ENCODE peak calls at places on chromosomes 3 and 15, in five cellular contexts. J, R, Y, N and V are unnamed samples.

GRCh38 chr3:122055215-122055614 is at the start of gene CD86:
- DNase-seq in Y (no peak), R (no peak), J (no peak), N (no peak), V (no peak)

GRCh38 chr3:86961297-86961696 is 29.7 kb downstream of the VGLL3 start:
- DNase-seq in Y (no peak), R (no peak), J (no peak), N (no peak), V (no peak)

GRCh38 chr3:160953681-160954080 is 151.5 kb downstream of the B3GALNT1 start:
- DNase-seq in Y (no peak), J (no peak), R (no peak), N (no peak), V (no peak)

GRCh38 chr3:194830401-194830800 is 144.7 kb downstream of the FAM43A start:
- DNase-seq in N (no peak), Y (no peak), R (no peak), J (no peak), V (no peak)

GRCh38 chr3:59820352-59820934 is 770.6 kb upstream of the CFAP20DC start:
- DNase-seq in Y (no peak), J (no peak), R (no peak), N (no peak), V (no peak)

GRCh38 chr3:143769663-143770062 is 78.6 kb downstream of the SLC9A9 start:
- DNase-seq in R (no peak), N (no peak), Y (no peak), J (no peak), V (no peak)

GRCh38 chr15:58146734-58147133 is 8.6 kb downstream of the AQP9 start:
- DNase-seq in J (no peak), R (no peak), N (no peak), Y (no peak), V (no peak)

GRCh38 chr15:70605606-70606410 is 157.6 kb downstream of the UACA start:
- DNase-seq in J (no peak), R (no peak), N (no peak), Y (no peak), V (no peak)

GRCh38 chr3:78268716-78269668 is 1229.1 kb downstream of the ROBO2 start:
- DNase-seq in J (no peak), Y (no peak), N (no peak), R (no peak), V (no peak)

GRCh38 chr15:88563638-88564037 is 17.2 kb upstream of the DET1 start:
- DNase-seq in N (no peak), J (no peak), R (no peak), Y (no peak), V (no peak)

GRCh38 chr15:62390793-62391543 is 225.9 kb upstream of the C2CD4B start:
- DNase-seq in N (no peak), Y (no peak), R (peak), J (no peak), V (peak)

GRCh38 chr15:62465173-62465572 is 300.1 kb upstream of the C2CD4B start:
- DNase-seq in N (no peak), Y (no peak), J (no peak), R (no peak), V (no peak)

GRCh38 chr3:185537369-185537970 is 14.9 kb downstream of the LIPH start:
- DNase-seq in R (no peak), Y (no peak), J (no peak), N (peak), V (no peak)

GRCh38 chr15:43510230-43511011 is 7.0 kb upstream of the MAP1A start:
- DNase-seq in N (peak), Y (peak), J (peak), R (peak), V (peak)

GRCh38 chr15:36810656-36811449 is 231.4 kb downstream of the CDIN1 start:
- DNase-seq in R (no peak), Y (no peak), J (no peak), N (no peak), V (no peak)

GRCh38 chr3:69855436-69856162 is 116.3 kb downstream of the MITF start:
- DNase-seq in J (no peak), N (no peak), R (no peak), Y (no peak), V (no peak)